ENCODE peak calls at places on chromosomes 3 and 15, in seven cellular contexts. I is body of pancreas; J is adipocyte; Y is HT1080; W is left colon; E is activated naive CD8-positive, alpha-beta T cell treated with anti-CD3 and anti-CD28 coated beads, Interleukin-2, amount 50 U/mL, for 24 hours; B is GM03348. N is an unnamed sample.

GRCh38 chr15:63042879-63043340 is 363 bp downstream of the TPM1 start:
- DNase-seq in I (no peak), J (peak), Y (no peak), W (no peak), E (no peak), B (peak), N (no peak)

GRCh38 chr15:28002136-28002861 is 96.8 kb downstream of the OCA2 start:
- DNase-seq in I (no peak), J (no peak), Y (no peak), W (no peak), E (no peak), B (no peak), N (no peak)

GRCh38 chr15:100248236-100248635 is 93.5 kb downstream of the ADAMTS17 start:
- DNase-seq in I (no peak), J (no peak), Y (no peak), W (no peak), E (no peak), B (no peak), N (no peak)

GRCh38 chr15:74893627-74894026 is 3.8 kb downstream of the MPI start:
- DNase-seq in I (no peak), J (no peak), Y (no peak), W (no peak), E (no peak), B (no peak), N (no peak)

GRCh38 chr3:110624571-110624970 is 447.0 kb upstream of the NECTIN3 start:
- DNase-seq in I (peak), J (peak), Y (no peak), W (no peak), E (no peak), B (no peak), N (no peak)

GRCh38 chr3:132289311-132289710 is 27.9 kb upstream of the ACP3 start:
- DNase-seq in I (no peak), J (no peak), Y (no peak), W (no peak), E (no peak), B (no peak), N (no peak)

GRCh38 chr3:175338775-175339535 is 479.8 kb downstream of the NAALADL2 start:
- DNase-seq in I (no peak), J (peak), Y (peak), W (peak), E (no peak), B (peak), N (no peak)

GRCh38 chr3:192128922-192129321 is 598.4 kb downstream of the FGF12 start:
- DNase-seq in I (peak), J (no peak), Y (no peak), W (no peak), E (no peak), B (no peak), N (no peak)

GRCh38 chr3:133760916-133761315 is 14.7 kb downstream of the TF start:
- DNase-seq in I (no peak), J (no peak), Y (no peak), W (no peak), E (no peak), B (no peak), N (no peak)

GRCh38 chr3:157785071-157785826 is 282.0 kb upstream of the VEPH1 start:
- DNase-seq in I (peak), J (peak), Y (peak), W (no peak), E (no peak), B (peak), N (peak)

GRCh38 chr3:187684880-187685279 is 14.7 kb upstream of the SST start:
- DNase-seq in I (no peak), J (no peak), Y (peak), W (no peak), E (peak), B (no peak), N (no peak)

GRCh38 chr15:63870403-63871209 is 36.9 kb upstream of the HERC1 start:
- DNase-seq in I (no peak), J (peak), Y (peak), W (peak), E (no peak), B (peak), N (peak)

GRCh38 chr15:70271422-70272088 is 173.8 kb upstream of the TLE3 start:
- DNase-seq in I (peak), J (peak), Y (peak), W (no peak), E (no peak), B (peak), N (peak)

GRCh38 chr3:124315215-124316033 is 323.5 kb upstream of the ROPN1 start:
- DNase-seq in I (no peak), J (peak), Y (peak), W (no peak), E (no peak), B (peak), N (no peak)

GRCh38 chr3:158368271-158368670 is 202.7 kb upstream of the MLF1 start:
- DNase-seq in I (no peak), J (no peak), Y (no peak), W (no peak), E (no peak), B (no peak), N (no peak)

GRCh38 chr3:108664266-108664665 is 74.7 kb downstream of the DZIP3 start:
- DNase-seq in I (no peak), J (no peak), Y (peak), W (no peak), E (no peak), B (no peak), N (no peak)

GRCh38 chr3:46503194-46503924 is 5.6 kb downstream of the RTP3 start:
- DNase-seq in I (no peak), J (no peak), Y (no peak), W (no peak), E (no peak), B (no peak), N (no peak)

GRCh38 chr3:58723197-58723596 is 56.6 kb upstream of the FAM3D start:
- DNase-seq in I (no peak), J (peak), Y (no peak), W (no peak), E (no peak), B (no peak), N (no peak)

GRCh38 chr3:28973621-28974020 is 307.2 kb upstream of the RBMS3 start:
- DNase-seq in I (no peak), J (peak), Y (peak), W (no peak), E (no peak), B (no peak), N (no peak)

GRCh38 chr3:168493412-168494205 is 397.9 kb upstream of the GOLIM4 start:
- DNase-seq in I (no peak), J (no peak), Y (no peak), W (no peak), E (no peak), B (no peak), N (no peak)

GRCh38 chr15:99410477-99410876 is 155.3 kb upstream of the MEF2A start:
- DNase-seq in I (no peak), J (no peak), Y (no peak), W (no peak), E (no peak), B (peak), N (no peak)

GRCh38 chr3:159273070-159273469 is 471.2 kb downstream of the MFSD1 start:
- DNase-seq in I (no peak), J (no peak), Y (no peak), W (no peak), E (no peak), B (no peak), N (no peak)

N was measured in BJ.